ENCODE peak calls at places on chromosome 15, in four cellular contexts. E, F, C and U are unnamed samples.

GRCh38 chr15:46304320-46304719 is 669.5 kb downstream of the SQOR start:
- DNase-seq in F (no peak), C (no peak), E (no peak), U (no peak)

GRCh38 chr15:81011593-81011992 is 10.9 kb downstream of the TLNRD1 start:
- DNase-seq in C (no peak), F (no peak), E (no peak), U (no peak)

GRCh38 chr15:96150277-96150676 is 180.2 kb upstream of the NR2F2 start:
- DNase-seq in C (no peak), E (no peak), F (no peak), U (no peak)

GRCh38 chr15:36590838-36591237 is 11.4 kb downstream of the CDIN1 start:
- DNase-seq in C (no peak), F (no peak), E (peak), U (no peak)

GRCh38 chr15:72162569-72162968 is 35.0 kb downstream of the GRAMD2A start:
- DNase-seq in F (peak), E (no peak), C (no peak), U (no peak)

GRCh38 chr15:90213123-90213817 is 12.1 kb downstream of the SEMA4B start:
- DNase-seq in E (no peak), C (no peak), F (no peak), U (no peak)

GRCh38 chr15:40087991-40088928 is 20.4 kb downstream of the BMF start:
- DNase-seq in C (no peak), F (no peak), E (no peak), U (no peak)

GRCh38 chr15:41727143-41727542 is 47.1 kb upstream of the MAPKBP1 start:
- DNase-seq in E (peak), C (no peak), F (no peak), U (peak)

GRCh38 chr15:82231233-82231632 is 31.3 kb downstream of the EFL1 start:
- DNase-seq in F (no peak), C (no peak), E (no peak), U (no peak)

GRCh38 chr15:42315435-42316020 is 42.3 kb upstream of the TMEM87A start:
- DNase-seq in E (no peak), F (no peak), C (no peak), U (no peak)

GRCh38 chr15:63461230-63461629 is 43.2 kb upstream of the USP3 start:
- DNase-seq in E (no peak), F (no peak), C (no peak), U (no peak)
- TF ChIP-seq CTCF in E (no peak), F (no peak), C (no peak), U (no peak)

GRCh38 chr15:70427120-70427519 is 329.4 kb upstream of the TLE3 start:
- DNase-seq in C (no peak), F (no peak), E (no peak), U (no peak)
- TF ChIP-seq CTCF in C (no peak), F (no peak), E (no peak), U (no peak)

GRCh38 chr15:37995461-37996347 is 61.3 kb downstream of the TMCO5A start:
- DNase-seq in F (no peak), E (peak), C (no peak), U (peak)
- TF ChIP-seq CTCF in F (no peak), E (peak), C (peak), U (peak)

GRCh38 chr15:98647026-98647773 is 1.1 kb upstream of the IGF1R start:
- DNase-seq in E (no peak), C (peak), F (peak), U (no peak)
- TF ChIP-seq CTCF in E (peak), C (peak), F (no peak), U (no peak)

DNA sequence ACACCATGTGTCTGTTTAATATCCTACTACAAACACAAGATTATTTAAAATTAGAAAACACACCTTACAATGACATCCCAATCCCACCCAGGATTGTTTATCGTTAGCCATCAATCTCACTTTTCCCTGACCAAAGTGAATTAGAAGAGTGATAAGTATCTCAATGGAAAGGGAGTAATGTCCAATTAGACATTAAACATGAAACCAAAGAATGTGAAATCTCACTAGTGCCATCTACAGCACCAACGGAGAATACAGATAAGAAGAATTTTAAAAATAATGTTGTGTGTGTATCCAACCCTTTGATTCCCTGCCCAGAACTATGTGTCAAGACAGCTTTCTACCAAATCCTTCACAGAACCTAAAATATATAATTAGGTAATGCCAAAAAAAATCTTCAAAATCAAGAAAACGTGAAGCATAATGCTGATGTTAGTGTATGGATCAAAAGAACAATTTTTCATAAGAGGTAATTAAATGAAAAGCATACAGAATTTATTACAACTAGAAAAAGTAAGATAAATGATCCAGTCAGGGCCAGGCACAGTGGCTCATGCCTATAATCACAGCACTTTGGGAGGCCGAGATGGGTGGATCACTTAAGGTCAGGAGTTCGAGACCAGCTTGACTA is 64.2 kb downstream of the SCAPER start:
- DNase-seq in F (no peak), C (peak), E (peak), U (peak)
- TF ChIP-seq CTCF in F (no peak), C (peak), E (peak), U (peak)

GRCh38 chr15:77584201-77584600 is 48.5 kb downstream of the LINGO1 start:
- DNase-seq in F (no peak), E (no peak), C (no peak), U (no peak)
- TF ChIP-seq CTCF in F (no peak), E (peak), C (no peak), U (peak)

GRCh38 chr15:22839046-22839705 is 710 bp downstream of the NIPA2 start:
- DNase-seq in F (no peak), C (peak), E (no peak), U (no peak)

DNA sequence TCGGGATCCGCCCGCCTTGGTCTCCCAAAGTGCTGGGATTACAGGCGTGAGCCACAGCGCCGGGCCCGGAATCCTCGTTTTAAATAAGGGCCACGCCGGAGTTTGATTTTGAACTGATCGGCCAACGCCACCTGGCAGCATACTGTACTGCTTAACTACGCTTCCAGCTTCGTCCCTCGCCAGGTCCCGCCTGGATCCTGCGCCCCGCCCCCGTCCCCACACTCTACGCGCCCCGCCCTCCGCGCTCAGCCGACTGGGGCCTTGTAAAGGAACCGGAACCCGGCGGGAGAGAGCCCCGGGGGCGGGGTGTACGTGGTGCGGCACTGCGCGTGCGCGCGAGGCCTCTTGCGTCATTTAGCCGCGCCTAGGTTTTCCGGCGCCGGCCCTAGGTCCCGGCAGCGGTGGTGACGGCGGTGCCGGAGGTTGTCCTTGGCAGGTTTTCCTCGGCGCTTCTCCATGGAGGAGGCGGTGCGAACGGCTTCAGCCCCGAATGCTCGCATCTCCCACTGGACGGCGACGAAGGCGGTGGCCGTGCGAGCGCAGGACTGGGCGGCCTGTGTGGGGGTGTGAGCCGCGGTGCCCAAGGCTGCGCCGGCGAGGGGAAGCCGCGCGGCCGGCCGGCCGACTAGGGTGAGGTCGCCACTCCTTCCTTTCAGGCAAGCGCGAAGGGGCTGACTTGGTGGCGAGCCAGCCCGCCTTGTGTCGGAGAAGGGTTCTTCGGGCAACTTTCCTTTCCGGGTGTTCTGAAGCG is at the start of gene NIPA2:
- DNase-seq in E (peak), C (peak), F (peak), U (peak)
- TF ChIP-seq CTCF in E (peak), C (no peak), F (no peak), U (no peak)